ENCODE peak calls at places on chromosomes 1 and 21, in six cellular contexts. V is K562, M is SK-N-SH, K is HepG2, B is H1, E is GM12878. N is an unnamed sample.

GRCh38 chr21:35924714-35925301 is 135.5 kb downstream of the SETD4 start:
- DNase-seq in V (no peak), M (no peak), K (no peak), B (no peak), E (no peak), N (no peak)

GRCh38 chr1:221753828-221754188 is 11.9 kb upstream of the DUSP10 start:
- DNase-seq in V (no peak), M (no peak), K (no peak), B (no peak), E (no peak), N (no peak)

GRCh38 chr1:21833392-21833976 is 21.4 kb downstream of the LDLRAD2 start:
- DNase-seq in V (no peak), M (no peak), K (no peak), B (no peak), E (no peak), N (no peak)

GRCh38 chr1:197435224-197435623 is 167.2 kb downstream of the CRB1 start:
- DNase-seq in V (no peak), M (no peak), K (no peak), B (no peak), E (no peak), N (no peak)

GRCh38 chr1:8727809-8728213 is 89.6 kb downstream of the RERE start:
- DNase-seq in V (no peak), M (peak; percentile 70), K (no peak), B (no peak), E (no peak), N (no peak)

GRCh38 chr1:207805841-207806421 is 54.1 kb downstream of the CD46 start:
- DNase-seq in V (peak; percentile 82), M (no peak), K (no peak), B (no peak), E (no peak), N (no peak)

GRCh38 chr1:183105449-183105848 is 80.6 kb upstream of the LAMC2 start:
- DNase-seq in V (no peak), M (no peak), K (no peak), B (no peak), E (no peak), N (no peak)

GRCh38 chr1:53956308-53957168 is 10.4 kb downstream of the LRRC42 start:
- DNase-seq in V (no peak), M (no peak), K (no peak), B (no peak), E (no peak), N (no peak)

GRCh38 chr1:33895396-33895795 is 31.5 kb downstream of the HMGB4 start:
- DNase-seq in V (no peak), M (no peak), K (no peak), B (no peak), E (no peak), N (no peak)

GRCh38 chr1:74010206-74010605 is 187.8 kb downstream of the LRRIQ3 start:
- DNase-seq in V (no peak), M (no peak), K (peak; percentile 16), B (no peak), E (no peak), N (no peak)

GRCh38 chr1:164635074-164635783 is 76.2 kb downstream of the PBX1 start:
- DNase-seq in V (no peak), M (no peak), K (no peak), B (no peak), E (no peak), N (no peak)

GRCh38 chr1:205313681-205314308 is 7.8 kb downstream of the NUAK2 start:
- DNase-seq in V (no peak), M (no peak), K (no peak), B (peak; percentile 88), E (peak; percentile 48), N (no peak)

GRCh38 chr21:43361493-43362296 is 65.2 kb downstream of the SIK1 start:
- DNase-seq in V (no peak), M (no peak), K (no peak), B (no peak), E (peak; percentile 73), N (no peak)

GRCh38 chr1:24996983-24997893 is 67.2 kb upstream of the RUNX3 start:
- DNase-seq in V (no peak), M (no peak), K (no peak), B (no peak), E (no peak), N (peak; percentile 43)

GRCh38 chr1:220974431-220974830 is 95.2 kb downstream of the HLX start:
- DNase-seq in V (no peak), M (no peak), K (no peak), B (no peak), E (no peak), N (no peak)

GRCh38 chr1:42767510-42767924 is 468 bp downstream of the C1orf50 start:
- DNase-seq in V (peak; percentile 65), M (no peak), K (peak; percentile 32), B (no peak), E (no peak), N (no peak)

GRCh38 chr1:14215151-14215550 is 383.3 kb upstream of the KAZN start:
- DNase-seq in V (no peak), M (no peak), K (no peak), B (peak; percentile 5), E (no peak), N (no peak)

GRCh38 chr1:153928776-153929432 is 6.1 kb upstream of the GATAD2B start:
- DNase-seq in V (no peak), M (peak; percentile 82), K (no peak), B (no peak), E (no peak), N (no peak)

GRCh38 chr1:189803364-189803763 is 674.3 kb downstream of the BRINP3 start:
- DNase-seq in V (no peak), M (peak; percentile 1), K (no peak), B (no peak), E (no peak), N (no peak)

GRCh38 chr1:15410884-15411245 is 1.2 kb downstream of the EFHD2 start:
- DNase-seq in V (no peak), M (no peak), K (no peak), B (no peak), E (no peak), N (peak; percentile 39)

GRCh38 chr21:38250991-38251418 is 5.8 kb upstream of the KCNJ15 start:
- DNase-seq in V (no peak), M (no peak), K (no peak), B (no peak), E (no peak), N (no peak)

GRCh38 chr1:154819628-154820590 is 50.2 kb downstream of the KCNN3 start:
- DNase-seq in V (peak; percentile 22), M (peak; percentile 57), K (peak; percentile 13), B (no peak), E (no peak), N (peak; percentile 61)

GRCh38 chr1:46547481-46548383 is 3.7 kb downstream of the KNCN start:
- DNase-seq in V (peak; percentile 84), M (peak; percentile 64), K (peak; percentile 52), B (no peak), E (no peak), N (peak; percentile 16)

GRCh38 chr1:62621907-62622306 is 24.6 kb downstream of the ANGPTL3 start:
- DNase-seq in V (peak; percentile 75), M (no peak), K (peak; percentile 98), B (no peak), E (peak; percentile 60), N (peak; percentile 69)

GRCh38 chr1:24557711-24558121 is 1.8 kb downstream of the NCMAP start:
- DNase-seq in V (no peak), M (no peak), K (no peak), B (no peak), E (no peak), N (no peak)

GRCh38 chr21:33028759-33029511 is 3.2 kb downstream of the OLIG2 start:
- DNase-seq in V (no peak), M (no peak), K (no peak), B (no peak), E (no peak), N (no peak)

GRCh38 chr1:2853711-2854110 is 52.2 kb upstream of the TTC34 start:
- DNase-seq in V (no peak), M (no peak), K (no peak), B (no peak), E (no peak), N (no peak)

GRCh38 chr1:160209656-160210046 is 4.5 kb downstream of the PEA15 start:
- DNase-seq in V (no peak), M (peak; percentile 76), K (no peak), B (no peak), E (no peak), N (no peak)

GRCh38 chr1:42211224-42211623 is 46.7 kb upstream of the GUCA2A start:
- DNase-seq in V (no peak), M (no peak), K (no peak), B (no peak), E (no peak), N (no peak)

GRCh38 chr1:180150982-180151381 is 3.7 kb upstream of the QSOX1 start:
- DNase-seq in V (no peak), M (no peak), K (no peak), B (no peak), E (no peak), N (no peak)

GRCh38 chr21:41109174-41109573 is 58.8 kb upstream of the BACE2 start:
- DNase-seq in V (no peak), M (no peak), K (no peak), B (no peak), E (no peak), N (no peak)

DNA sequence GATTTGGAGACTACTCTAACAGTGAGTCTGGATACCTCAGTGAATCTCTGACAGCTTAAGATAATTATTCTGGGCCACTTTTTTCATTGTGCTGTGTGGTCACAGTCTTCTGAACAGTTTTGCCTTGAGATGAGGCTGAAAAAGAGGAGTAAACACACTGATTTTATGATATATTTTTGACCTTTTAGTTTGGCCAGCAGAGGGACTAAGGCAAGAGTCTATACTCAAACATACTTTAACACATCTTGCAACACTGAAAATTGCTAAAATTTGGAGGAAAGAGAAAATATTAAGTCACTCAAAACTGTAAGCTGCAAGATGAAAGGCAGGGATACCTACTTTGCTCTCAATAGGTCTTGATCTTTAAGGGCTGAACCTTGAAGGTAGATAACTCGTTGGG is 182.7 kb downstream of the KCNT2 start:
- DNase-seq in V (no peak), M (no peak), K (no peak), B (no peak), E (no peak), N (no peak)
- TF ChIP-seq CTCF in V (no peak), M (no peak), K (no peak), B (no peak), E (no peak), N (no peak)

DNA sequence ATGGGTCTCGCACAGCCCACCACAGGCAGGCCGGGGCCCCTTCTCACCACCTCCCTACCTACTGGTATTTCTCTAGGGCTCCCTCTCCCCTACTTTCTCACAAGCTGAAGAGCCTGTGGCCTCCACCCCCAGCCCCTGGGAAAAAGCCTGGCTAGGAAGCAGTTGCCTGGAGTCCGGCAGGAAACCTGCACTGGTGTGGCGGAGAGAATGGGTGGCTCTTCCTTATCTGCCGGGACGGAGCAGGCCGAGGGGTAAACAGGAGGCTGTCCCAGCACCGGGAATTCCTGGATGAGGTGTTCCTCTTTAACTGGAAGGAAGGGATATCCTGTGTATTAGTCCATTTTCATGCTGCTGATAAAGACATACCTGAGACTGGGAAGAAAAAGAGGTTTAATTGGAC is 125.8 kb downstream of the TLR5 start:
- DNase-seq in V (no peak), M (no peak), K (no peak), B (no peak), E (no peak), N (no peak)
- TF ChIP-seq GABPA in V (no peak), M (no peak), K (no peak), B (no peak), E (no peak), N (no peak)

GRCh38 chr1:229102741-229103480 is 168.0 kb upstream of the RAB4A start:
- DNase-seq in V (no peak), M (no peak), K (no peak), B (no peak), E (no peak), N (no peak)
- TF ChIP-seq CTCF in V (no peak), M (no peak), K (peak; percentile 57), B (peak; percentile 70), E (no peak), N (no peak)

GRCh38 chr1:18166929-18167328 is 59.3 kb downstream of the IGSF21 start:
- DNase-seq in V (no peak), M (no peak), K (no peak), B (no peak), E (no peak), N (no peak)
- TF ChIP-seq GABPA in V (no peak), M (no peak), K (no peak), B (no peak), E (no peak), N (no peak)

N was measured in HL-60.